ENCODE peak calls at places on chromosomes 7 and 10, in eight cellular contexts. One of them, this sample, is unnamed.

GRCh38 chr10:11763501-11763861 is 21.3 kb downstream of the ECHDC3 start:
- DNase-seq in brain microvascular endothelial cell: no peak
- DNase-seq in fibroblast of the aortic adventitia: no peak
- DNase-seq in HCT116: no peak
- DNase-seq in choroid plexus epithelial cell: no peak
- DNase-seq in CD8-positive, alpha-beta T cell: no peak
- DNase-seq in IMR-90: no peak
- DNase-seq in ovary: no peak
- DNase-seq in this sample: no peak

GRCh38 chr10:36455481-36456119 is 669.8 kb upstream of the ANKRD30A start:
- DNase-seq in brain microvascular endothelial cell: no peak
- DNase-seq in fibroblast of the aortic adventitia: peak; percentile 51
- DNase-seq in HCT116: no peak
- DNase-seq in choroid plexus epithelial cell: no peak
- DNase-seq in CD8-positive, alpha-beta T cell: no peak
- DNase-seq in IMR-90: peak; percentile 24
- DNase-seq in ovary: no peak
- DNase-seq in this sample: no peak

GRCh38 chr10:101961591-101962498 is 94.1 kb downstream of the ARMH3 start:
- DNase-seq in brain microvascular endothelial cell: peak; percentile 33
- DNase-seq in fibroblast of the aortic adventitia: peak; percentile 49
- DNase-seq in HCT116: no peak
- DNase-seq in choroid plexus epithelial cell: peak; percentile 25
- DNase-seq in CD8-positive, alpha-beta T cell: no peak
- DNase-seq in IMR-90: peak; percentile 41
- DNase-seq in ovary: peak; percentile 12
- DNase-seq in this sample: no peak

GRCh38 chr10:77404801-77405200 is 232.8 kb downstream of the KCNMA1 start:
- DNase-seq in brain microvascular endothelial cell: no peak
- DNase-seq in fibroblast of the aortic adventitia: no peak
- DNase-seq in HCT116: no peak
- DNase-seq in choroid plexus epithelial cell: no peak
- DNase-seq in CD8-positive, alpha-beta T cell: no peak
- DNase-seq in IMR-90: no peak
- DNase-seq in ovary: no peak
- DNase-seq in this sample: no peak

GRCh38 chr7:54541941-54542618 is at the start of gene VSTM2A:
- DNase-seq in brain microvascular endothelial cell: no peak
- DNase-seq in fibroblast of the aortic adventitia: no peak
- DNase-seq in HCT116: no peak
- DNase-seq in choroid plexus epithelial cell: no peak
- DNase-seq in CD8-positive, alpha-beta T cell: no peak
- DNase-seq in IMR-90: no peak
- DNase-seq in ovary: no peak
- DNase-seq in this sample: no peak

GRCh38 chr7:144738708-144739314 is 97.0 kb downstream of the TPK1 start:
- DNase-seq in brain microvascular endothelial cell: peak; percentile 12
- DNase-seq in fibroblast of the aortic adventitia: peak; percentile 59
- DNase-seq in HCT116: peak; percentile 18
- DNase-seq in choroid plexus epithelial cell: peak; percentile 65
- DNase-seq in CD8-positive, alpha-beta T cell: no peak
- DNase-seq in IMR-90: no peak
- DNase-seq in ovary: no peak
- DNase-seq in this sample: peak; percentile 51

GRCh38 chr7:151717415-151717814 is 159.5 kb downstream of the PRKAG2 start:
- DNase-seq in brain microvascular endothelial cell: no peak
- DNase-seq in fibroblast of the aortic adventitia: no peak
- DNase-seq in HCT116: no peak
- DNase-seq in choroid plexus epithelial cell: no peak
- DNase-seq in CD8-positive, alpha-beta T cell: no peak
- DNase-seq in IMR-90: no peak
- DNase-seq in ovary: no peak
- DNase-seq in this sample: no peak

GRCh38 chr7:434891-435486 is 84.7 kb downstream of the PDGFA start:
- DNase-seq in brain microvascular endothelial cell: no peak
- DNase-seq in fibroblast of the aortic adventitia: no peak
- DNase-seq in HCT116: no peak
- DNase-seq in choroid plexus epithelial cell: peak; percentile 27
- DNase-seq in CD8-positive, alpha-beta T cell: no peak
- DNase-seq in IMR-90: no peak
- DNase-seq in ovary: no peak
- DNase-seq in this sample: no peak

GRCh38 chr10:116082211-116082610 is 190.8 kb downstream of the GFRA1 start:
- DNase-seq in brain microvascular endothelial cell: no peak
- DNase-seq in fibroblast of the aortic adventitia: no peak
- DNase-seq in HCT116: no peak
- DNase-seq in choroid plexus epithelial cell: no peak
- DNase-seq in CD8-positive, alpha-beta T cell: no peak
- DNase-seq in IMR-90: peak; percentile 2
- DNase-seq in ovary: no peak
- DNase-seq in this sample: no peak

GRCh38 chr7:74365320-74366022 is 76.3 kb downstream of the CLIP2 start:
- DNase-seq in brain microvascular endothelial cell: peak; percentile 79
- DNase-seq in fibroblast of the aortic adventitia: peak; percentile 21
- DNase-seq in HCT116: peak; percentile 28
- DNase-seq in choroid plexus epithelial cell: peak; percentile 86
- DNase-seq in CD8-positive, alpha-beta T cell: no peak
- DNase-seq in IMR-90: peak; percentile 43
- DNase-seq in ovary: peak; percentile 39
- DNase-seq in this sample: no peak

GRCh38 chr7:113083132-113083833 is 3.3 kb downstream of the GPR85 start:
- DNase-seq in brain microvascular endothelial cell: no peak
- DNase-seq in fibroblast of the aortic adventitia: no peak
- DNase-seq in HCT116: no peak
- DNase-seq in choroid plexus epithelial cell: no peak
- DNase-seq in CD8-positive, alpha-beta T cell: no peak
- DNase-seq in IMR-90: no peak
- DNase-seq in ovary: no peak
- DNase-seq in this sample: no peak

GRCh38 chr7:35776686-35777085 is 24.2 kb upstream of the SEPTIN7 start:
- DNase-seq in brain microvascular endothelial cell: no peak
- DNase-seq in fibroblast of the aortic adventitia: no peak
- DNase-seq in HCT116: no peak
- DNase-seq in choroid plexus epithelial cell: no peak
- DNase-seq in CD8-positive, alpha-beta T cell: no peak
- DNase-seq in IMR-90: no peak
- DNase-seq in ovary: no peak
- DNase-seq in this sample: no peak

GRCh38 chr7:29865526-29865925 is 59.2 kb downstream of the WIPF3 start:
- DNase-seq in brain microvascular endothelial cell: peak; percentile 88
- DNase-seq in fibroblast of the aortic adventitia: peak; percentile 90
- DNase-seq in HCT116: peak; percentile 18
- DNase-seq in choroid plexus epithelial cell: peak; percentile 73
- DNase-seq in CD8-positive, alpha-beta T cell: no peak
- DNase-seq in IMR-90: peak; percentile 63
- DNase-seq in ovary: peak; percentile 60
- DNase-seq in this sample: no peak

GRCh38 chr7:6505685-6506559 is 45.3 kb downstream of the GRID2IP start:
- DNase-seq in brain microvascular endothelial cell: no peak
- DNase-seq in fibroblast of the aortic adventitia: no peak
- DNase-seq in HCT116: no peak
- DNase-seq in choroid plexus epithelial cell: no peak
- DNase-seq in CD8-positive, alpha-beta T cell: no peak
- DNase-seq in IMR-90: no peak
- DNase-seq in ovary: no peak
- DNase-seq in this sample: no peak

GRCh38 chr7:33334349-33334748 is 205.0 kb downstream of the BBS9 start:
- DNase-seq in brain microvascular endothelial cell: peak; percentile 4
- DNase-seq in fibroblast of the aortic adventitia: peak; percentile 32
- DNase-seq in HCT116: peak; percentile 19
- DNase-seq in choroid plexus epithelial cell: peak; percentile 60
- DNase-seq in CD8-positive, alpha-beta T cell: no peak
- DNase-seq in IMR-90: peak; percentile 13
- DNase-seq in ovary: no peak
- DNase-seq in this sample: peak; percentile 36
- TF ChIP-seq CTCF in brain microvascular endothelial cell: peak; percentile 62
- TF ChIP-seq CTCF in fibroblast of the aortic adventitia: peak; percentile 52
- TF ChIP-seq CTCF in HCT116: peak; percentile 66
- TF ChIP-seq CTCF in choroid plexus epithelial cell: peak; percentile 70
- TF ChIP-seq CTCF in CD8-positive, alpha-beta T cell: no peak
- TF ChIP-seq CTCF in IMR-90: peak; percentile 24
- TF ChIP-seq CTCF in ovary: no peak
- TF ChIP-seq CTCF in this sample: peak; percentile 37

DNA sequence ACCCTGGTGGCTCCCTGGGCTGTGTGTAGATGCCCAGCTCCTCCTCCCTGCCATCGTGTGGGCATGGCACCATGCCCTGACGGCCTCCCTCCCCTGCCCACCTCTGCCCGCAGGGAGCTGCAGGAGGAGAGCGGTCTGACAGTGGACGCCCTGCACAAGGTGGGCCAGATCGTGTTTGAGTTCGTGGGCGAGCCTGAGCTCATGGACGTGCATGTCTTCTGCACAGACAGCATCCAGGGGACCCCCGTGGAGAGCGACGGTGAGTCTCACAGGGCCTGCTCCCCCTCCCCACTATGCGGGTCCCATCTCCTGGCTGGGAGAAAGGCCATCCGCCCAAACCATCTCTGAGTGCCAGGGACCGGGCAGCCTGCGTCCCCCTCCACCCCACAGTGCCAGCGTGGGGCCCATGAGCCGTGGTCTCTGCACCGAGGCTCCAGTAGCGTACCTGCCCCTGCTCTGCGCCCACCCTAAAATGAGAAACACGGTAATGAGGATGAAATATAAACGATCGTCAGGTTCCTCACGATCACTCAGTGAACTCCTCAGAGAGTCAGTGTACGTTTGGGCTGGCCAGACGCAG is 7.8 kb downstream of the NUDT1 start:
- DNase-seq in brain microvascular endothelial cell: no peak
- DNase-seq in fibroblast of the aortic adventitia: no peak
- DNase-seq in HCT116: no peak
- DNase-seq in choroid plexus epithelial cell: no peak
- DNase-seq in CD8-positive, alpha-beta T cell: no peak
- DNase-seq in IMR-90: no peak
- DNase-seq in ovary: no peak
- DNase-seq in this sample: no peak
- H3K4me3 ChIP-seq in brain microvascular endothelial cell: no peak overlapping the region
- H3K4me3 ChIP-seq in fibroblast of the aortic adventitia: no peak overlapping the region
- H3K4me3 ChIP-seq in HCT116: no peak overlapping the region
- H3K4me3 ChIP-seq in choroid plexus epithelial cell: no peak overlapping the region
- H3K4me3 ChIP-seq in CD8-positive, alpha-beta T cell: no peak overlapping the region
- H3K4me3 ChIP-seq in IMR-90: no peak overlapping the region
- H3K4me3 ChIP-seq in ovary: no peak overlapping the region
- H3K4me3 ChIP-seq in this sample: no peak overlapping the region

GRCh38 chr7:81690251-81690650 is 79.6 kb downstream of the HGF start:
- DNase-seq in brain microvascular endothelial cell: no peak
- DNase-seq in fibroblast of the aortic adventitia: no peak
- DNase-seq in HCT116: no peak
- DNase-seq in choroid plexus epithelial cell: peak; percentile 47
- DNase-seq in CD8-positive, alpha-beta T cell: no peak
- DNase-seq in IMR-90: no peak
- DNase-seq in ovary: no peak
- DNase-seq in this sample: no peak
- TF ChIP-seq CTCF in brain microvascular endothelial cell: no peak
- TF ChIP-seq CTCF in fibroblast of the aortic adventitia: no peak
- TF ChIP-seq CTCF in HCT116: no peak
- TF ChIP-seq CTCF in choroid plexus epithelial cell: no peak
- TF ChIP-seq CTCF in CD8-positive, alpha-beta T cell: no peak
- TF ChIP-seq CTCF in IMR-90: no peak
- TF ChIP-seq CTCF in ovary: no peak
- TF ChIP-seq CTCF in this sample: no peak

DNA sequence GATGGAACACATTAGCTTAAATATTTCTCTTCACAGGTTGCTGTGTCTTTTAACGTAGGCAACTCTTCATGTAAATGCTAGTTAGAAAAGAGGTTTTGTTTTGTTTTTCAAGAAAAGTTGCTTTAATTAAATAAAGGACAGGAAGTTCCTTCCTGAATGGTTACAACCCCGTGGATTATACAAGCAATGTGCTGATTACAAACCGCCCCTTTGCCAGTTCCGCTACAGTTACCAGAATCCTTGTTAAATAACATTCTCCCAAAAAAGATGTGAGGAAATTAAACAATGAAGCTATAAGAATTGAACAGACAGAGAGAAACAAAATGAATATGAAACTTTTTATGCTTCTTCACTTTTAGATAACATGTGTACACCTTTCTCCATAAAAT is 75.1 kb downstream of the LYZL2 start:
- DNase-seq in brain microvascular endothelial cell: no peak
- DNase-seq in fibroblast of the aortic adventitia: peak; percentile 2
- DNase-seq in HCT116: no peak
- DNase-seq in choroid plexus epithelial cell: peak; percentile 8
- DNase-seq in CD8-positive, alpha-beta T cell: no peak
- DNase-seq in IMR-90: no peak
- DNase-seq in ovary: no peak
- DNase-seq in this sample: no peak
- H3K4me3 ChIP-seq in brain microvascular endothelial cell: no peak overlapping the region
- H3K4me3 ChIP-seq in fibroblast of the aortic adventitia: no peak overlapping the region
- H3K4me3 ChIP-seq in HCT116: no peak overlapping the region
- H3K4me3 ChIP-seq in choroid plexus epithelial cell: no peak overlapping the region
- H3K4me3 ChIP-seq in CD8-positive, alpha-beta T cell: no peak overlapping the region
- H3K4me3 ChIP-seq in IMR-90: no peak overlapping the region
- H3K4me3 ChIP-seq in ovary: no peak overlapping the region
- H3K4me3 ChIP-seq in this sample: no peak overlapping the region

DNA sequence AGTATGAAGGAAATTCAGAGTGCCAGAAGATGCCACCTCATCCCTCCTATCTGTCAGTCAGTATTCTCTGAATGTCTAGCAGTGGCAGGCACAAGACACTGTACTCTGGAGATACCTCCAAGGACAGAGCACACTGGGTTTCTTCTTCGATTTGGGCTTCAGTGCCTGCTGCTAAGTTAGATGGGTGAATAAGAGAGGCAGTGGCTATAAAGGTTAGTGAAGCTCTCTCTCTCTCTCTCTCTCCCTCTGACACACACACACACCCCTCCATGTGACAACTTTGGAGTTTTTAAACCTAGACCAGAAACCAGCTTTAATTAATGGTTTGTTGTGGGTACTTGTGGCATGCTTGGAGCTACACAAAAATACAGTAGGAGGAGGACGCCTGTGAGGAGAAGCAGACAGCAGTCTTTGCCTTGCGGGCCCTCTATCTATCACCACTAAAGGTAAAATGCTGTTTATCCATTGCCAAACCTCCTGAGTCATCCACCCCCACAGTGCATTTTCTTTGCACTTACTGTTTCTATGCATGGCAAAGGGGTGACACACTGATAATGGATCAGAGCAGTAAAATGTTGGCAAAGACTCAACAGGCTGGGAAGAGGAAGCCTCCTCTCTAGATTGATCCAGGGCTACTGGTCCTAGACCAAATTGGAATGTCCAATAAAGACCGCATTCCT is 102.5 kb downstream of the TRIL start:
- DNase-seq in brain microvascular endothelial cell: peak; percentile 96
- DNase-seq in fibroblast of the aortic adventitia: peak; percentile 90
- DNase-seq in HCT116: peak; percentile 92
- DNase-seq in choroid plexus epithelial cell: peak; percentile 79
- DNase-seq in CD8-positive, alpha-beta T cell: no peak
- DNase-seq in IMR-90: peak; percentile 97
- DNase-seq in ovary: no peak
- DNase-seq in this sample: no peak
- TF ChIP-seq CTCF in brain microvascular endothelial cell: no peak
- TF ChIP-seq CTCF in fibroblast of the aortic adventitia: no peak
- TF ChIP-seq CTCF in HCT116: no peak
- TF ChIP-seq CTCF in choroid plexus epithelial cell: no peak
- TF ChIP-seq CTCF in CD8-positive, alpha-beta T cell: no peak
- TF ChIP-seq CTCF in IMR-90: no peak
- TF ChIP-seq CTCF in ovary: no peak
- TF ChIP-seq CTCF in this sample: no peak

This sample was measured in GM12865.